ENCODE peak calls at places on chromosomes 12 and 14, in seven cellular contexts. B, H, L, O, S, Y and W are unnamed samples.

GRCh38 chr14:73188501-73188903 is 48.8 kb upstream of the PAPLN start:
- DNase-seq in S (no peak), L (no peak), Y (no peak), B (no peak), O (no peak), H (no peak), W (no peak)

GRCh38 chr12:91179315-91179714 is 3.3 kb downstream of the DCN start:
- DNase-seq in B (no peak), O (no peak), Y (no peak), H (no peak), S (no peak), L (no peak), W (no peak)

GRCh38 chr12:2628401-2628800 is 166.4 kb upstream of the FKBP4 start:
- DNase-seq in S (no peak), H (no peak), L (no peak), Y (no peak), O (no peak), B (no peak), W (no peak)

GRCh38 chr14:99191663-99192621 is 80.1 kb downstream of the BCL11B start:
- DNase-seq in L (no peak), S (peak; percentile 71), Y (peak; percentile 91), H (peak; percentile 60), B (no peak), O (peak; percentile 77), W (peak; percentile 35)

GRCh38 chr14:53523226-53523625 is 370.1 kb upstream of the DDHD1 start:
- DNase-seq in S (no peak), H (no peak), L (no peak), O (no peak), B (no peak), Y (peak; percentile 16), W (no peak)

GRCh38 chr14:81062816-81063215 is 107.4 kb downstream of the TSHR start:
- DNase-seq in Y (no peak), L (no peak), B (no peak), H (no peak), O (no peak), S (no peak), W (no peak)

GRCh38 chr12:123942911-123943648 is 29.6 kb downstream of the CCDC92 start:
- DNase-seq in B (no peak), H (no peak), S (no peak), L (no peak), Y (no peak), O (no peak), W (no peak)

GRCh38 chr12:24562761-24563392 is 386.0 kb downstream of the BCAT1 start:
- DNase-seq in B (no peak), Y (peak; percentile 53), H (peak; percentile 22), S (no peak), L (no peak), O (peak; percentile 79), W (no peak)

GRCh38 chr12:71475280-71475679 is 35.7 kb downstream of the LGR5 start:
- DNase-seq in O (peak; percentile 28), H (no peak), Y (no peak), L (no peak), B (no peak), S (no peak), W (no peak)

GRCh38 chr12:46364777-46365580 is 7.6 kb downstream of the SLC38A2 start:
- DNase-seq in L (no peak), H (peak; percentile 76), Y (peak; percentile 30), B (no peak), S (no peak), O (no peak), W (peak; percentile 70)

GRCh38 chr12:82174936-82175335 is 183.3 kb downstream of the CCDC59 start:
- DNase-seq in L (no peak), B (no peak), O (no peak), S (no peak), Y (no peak), H (peak; percentile 17), W (no peak)

GRCh38 chr12:1882850-1883470 is 35.5 kb downstream of the CACNA2D4 start:
- DNase-seq in Y (no peak), S (no peak), O (peak; percentile 33), H (no peak), B (no peak), L (no peak), W (no peak)

GRCh38 chr12:124686001-124686884 is 118.8 kb upstream of the NCOR2 start:
- DNase-seq in S (no peak), B (no peak), H (no peak), O (no peak), Y (no peak), L (no peak), W (no peak)

GRCh38 chr12:83016226-83016835 is 329.6 kb downstream of the TMTC2 start:
- DNase-seq in Y (peak; percentile 35), L (no peak), S (no peak), B (no peak), H (peak; percentile 72), O (no peak), W (no peak)

GRCh38 chr12:106084759-106085158 is 54.0 kb downstream of the NUAK1 start:
- DNase-seq in S (no peak), L (no peak), Y (no peak), H (no peak), B (no peak), O (no peak), W (no peak)
- H3K27ac ChIP-seq in S (no peak overlapping the region), L (no peak overlapping the region), Y (no peak overlapping the region), H (no peak overlapping the region), B (no peak overlapping the region), O (no peak overlapping the region), W (no peak overlapping the region)

GRCh38 chr12:132065609-132066344 is 78.3 kb downstream of the DDX51 start:
- DNase-seq in H (no peak), B (no peak), S (no peak), O (no peak), L (no peak), Y (no peak), W (no peak)
- H3K27ac ChIP-seq in H (no peak overlapping the region), B (no peak overlapping the region), S (no peak overlapping the region), O (no peak overlapping the region), L (no peak overlapping the region), Y (no peak overlapping the region), W (no peak overlapping the region)

DNA sequence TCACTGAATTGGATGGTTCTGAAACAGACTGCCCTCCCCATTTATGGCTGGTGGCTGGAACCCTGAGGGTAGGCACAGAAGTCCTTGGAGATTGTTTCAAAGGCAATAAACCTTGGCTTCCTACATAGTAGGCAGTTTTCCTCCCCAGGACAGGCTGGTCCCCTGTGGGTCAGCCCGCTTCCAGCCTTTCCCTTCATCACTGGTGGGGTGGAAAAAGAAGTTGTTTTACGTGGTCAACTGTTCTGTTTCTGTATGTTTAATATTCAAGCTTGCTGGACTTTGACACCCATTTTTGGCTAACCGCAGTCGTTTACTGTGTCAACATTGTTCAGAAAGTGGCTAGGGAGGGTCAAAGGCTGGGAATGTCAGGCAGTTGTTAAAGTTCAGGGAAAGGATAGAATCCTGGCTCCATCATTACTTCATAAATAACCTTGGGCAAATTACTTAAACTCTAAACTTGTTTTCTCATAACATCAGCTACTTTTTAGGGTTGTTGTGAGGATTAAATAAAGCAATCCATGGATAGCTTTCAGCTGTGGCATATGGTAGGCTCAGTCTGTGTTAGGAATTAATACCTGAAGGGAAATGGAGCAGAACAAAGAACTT is 2.4 kb downstream of the KLHDC2 start:
- DNase-seq in L (no peak), H (peak; percentile 80), B (no peak), O (no peak), S (no peak), Y (peak; percentile 30), W (peak; percentile 62)
- H3K27ac ChIP-seq in L (no peak overlapping the region), H (peak overlapping the region; percentile 96), B (no peak overlapping the region), O (peak overlapping the region; percentile 34), S (no peak overlapping the region), Y (peak overlapping the region; percentile 99), W (peak overlapping the region; percentile 96)

DNA sequence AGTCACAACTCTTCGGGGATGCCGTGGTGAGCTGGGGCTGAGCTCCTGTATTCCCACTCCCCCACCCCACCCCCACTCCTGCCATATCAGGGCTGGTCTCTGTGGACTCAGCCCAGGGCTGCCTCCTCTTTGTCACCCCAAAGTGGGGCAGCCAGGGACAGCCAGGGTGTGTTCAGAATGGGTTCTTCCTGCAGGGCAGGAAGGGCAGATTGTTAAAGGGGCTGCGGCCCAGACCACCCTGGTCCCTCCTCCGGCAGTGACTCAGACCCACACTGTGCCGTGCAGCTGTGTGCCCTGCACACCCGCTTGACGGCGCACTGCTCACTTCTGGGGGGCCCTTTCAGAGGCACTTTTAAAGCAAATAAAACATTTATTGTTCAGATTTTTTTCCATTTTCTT is 9.3 kb downstream of the SLC48A1 start:
- DNase-seq in S (no peak), O (no peak), B (no peak), Y (no peak), H (no peak), L (no peak), W (no peak)
- H3K27ac ChIP-seq in S (no peak overlapping the region), O (no peak overlapping the region), B (peak overlapping the region; percentile 53), Y (peak overlapping the region; percentile 29), H (no peak overlapping the region), L (no peak overlapping the region), W (no peak overlapping the region)

GRCh38 chr14:75459099-75459741 is 31.4 kb downstream of the JDP2 start:
- DNase-seq in L (no peak), Y (peak; percentile 58), S (no peak), B (no peak), H (peak; percentile 91), O (peak; percentile 87), W (peak; percentile 46)

GRCh38 chr14:75460402-75460801 is 32.6 kb downstream of the JDP2 start:
- DNase-seq in O (no peak), S (no peak), L (no peak), H (no peak), Y (peak; percentile 27), B (no peak), W (no peak)

GRCh38 chr14:75461303-75461702 is 33.5 kb downstream of the JDP2 start:
- DNase-seq in O (no peak), S (no peak), Y (no peak), B (no peak), H (no peak), L (no peak), W (no peak)

GRCh38 chr14:75458305-75458704 is 30.5 kb downstream of the JDP2 start:
- DNase-seq in S (no peak), Y (no peak), B (no peak), O (no peak), L (no peak), H (no peak), W (no peak)

DNA sequence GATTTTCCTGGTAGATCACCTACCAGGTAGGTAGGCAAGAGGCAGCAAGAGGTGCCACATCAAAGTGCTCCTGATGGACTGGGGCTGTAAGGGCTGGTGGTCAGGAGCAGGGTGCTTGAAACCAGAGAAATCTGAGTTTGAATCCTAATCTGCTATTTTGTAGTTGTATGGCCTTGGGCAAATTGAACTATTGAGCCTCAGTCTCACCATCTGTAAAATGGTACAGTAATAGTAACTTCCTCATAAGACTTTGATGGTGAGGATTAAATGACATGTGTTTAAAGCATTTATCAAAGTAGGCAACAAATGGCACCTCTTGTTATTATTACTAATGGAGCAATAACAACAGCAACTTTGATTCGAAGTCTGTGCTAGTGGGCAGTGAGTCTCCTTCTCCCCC is 32.0 kb downstream of the JDP2 start:
- DNase-seq in L (no peak), O (no peak), B (no peak), S (no peak), H (no peak), Y (no peak), W (no peak)
- H3K27ac ChIP-seq in L (no peak overlapping the region), O (peak overlapping the region; percentile 26), B (no peak overlapping the region), S (no peak overlapping the region), H (peak overlapping the region; percentile 92), Y (peak overlapping the region; percentile 53), W (peak overlapping the region; percentile 55)

GRCh38 chr12:65764325-65764724 is 60.0 kb upstream of the HMGA2 start:
- DNase-seq in L (no peak), O (no peak), S (no peak), B (no peak), Y (no peak), H (no peak), W (no peak)
- H3K27ac ChIP-seq in L (no peak overlapping the region), O (no peak overlapping the region), S (no peak overlapping the region), B (peak overlapping the region; percentile 98), Y (no peak overlapping the region), H (no peak overlapping the region), W (no peak overlapping the region)